ENCODE peak calls at places on chromosomes 16 and 17, in five cellular contexts. One of them, this sample, is unnamed.

GRCh38 chr16:18983565-18984424 is at the start of gene TMC7:
- DNase-seq in NCI-H1436 treated with DMSO at 0.1 percent for 48 hours: peak; percentile 38
- DNase-seq in glomerular endothelial cell: no peak
- DNase-seq in T-helper 22 cell: no peak
- DNase-seq in SHP77: peak; percentile 74
- DNase-seq in this sample: no peak

GRCh38 chr16:75491876-75492275 is 3.4 kb downstream of the CHST6 start:
- DNase-seq in NCI-H1436 treated with DMSO at 0.1 percent for 48 hours: peak; percentile 49
- DNase-seq in glomerular endothelial cell: no peak
- DNase-seq in T-helper 22 cell: no peak
- DNase-seq in SHP77: peak; percentile 28
- DNase-seq in this sample: no peak

GRCh38 chr17:51119415-51120356 is 982 bp downstream of the SPAG9 start:
- DNase-seq in NCI-H1436 treated with DMSO at 0.1 percent for 48 hours: no peak
- DNase-seq in glomerular endothelial cell: no peak
- DNase-seq in T-helper 22 cell: peak; percentile 32
- DNase-seq in SHP77: no peak
- DNase-seq in this sample: peak; percentile 26

GRCh38 chr17:58960068-58960467 is 146.6 kb downstream of the TRIM37 start:
- DNase-seq in NCI-H1436 treated with DMSO at 0.1 percent for 48 hours: no peak
- DNase-seq in glomerular endothelial cell: peak; percentile 18
- DNase-seq in T-helper 22 cell: no peak
- DNase-seq in SHP77: no peak
- DNase-seq in this sample: no peak

GRCh38 chr17:77541995-77542394 is 401.2 kb downstream of the SEC14L1 start:
- DNase-seq in NCI-H1436 treated with DMSO at 0.1 percent for 48 hours: no peak
- DNase-seq in glomerular endothelial cell: no peak
- DNase-seq in T-helper 22 cell: no peak
- DNase-seq in SHP77: no peak
- DNase-seq in this sample: no peak

GRCh38 chr17:58283674-58284612 is 3.2 kb upstream of the MPO start:
- DNase-seq in NCI-H1436 treated with DMSO at 0.1 percent for 48 hours: no peak
- DNase-seq in glomerular endothelial cell: no peak
- DNase-seq in T-helper 22 cell: no peak
- DNase-seq in SHP77: no peak
- DNase-seq in this sample: no peak

GRCh38 chr17:77441130-77441920 is 300.6 kb downstream of the SEC14L1 start:
- DNase-seq in NCI-H1436 treated with DMSO at 0.1 percent for 48 hours: peak; percentile 74
- DNase-seq in glomerular endothelial cell: no peak
- DNase-seq in T-helper 22 cell: peak; percentile 81
- DNase-seq in SHP77: peak; percentile 14
- DNase-seq in this sample: peak; percentile 78

GRCh38 chr17:40065771-40066510 is 3.2 kb downstream of the THRA start:
- DNase-seq in NCI-H1436 treated with DMSO at 0.1 percent for 48 hours: no peak
- DNase-seq in glomerular endothelial cell: no peak
- DNase-seq in T-helper 22 cell: no peak
- DNase-seq in SHP77: no peak
- DNase-seq in this sample: no peak

GRCh38 chr17:7001562-7001961 is 5.7 kb downstream of the ALOX12 start:
- DNase-seq in NCI-H1436 treated with DMSO at 0.1 percent for 48 hours: no peak
- DNase-seq in glomerular endothelial cell: no peak
- DNase-seq in T-helper 22 cell: no peak
- DNase-seq in SHP77: no peak
- DNase-seq in this sample: no peak